ENCODE peak calls at places on chromosomes 7 and 10, in eight cellular contexts. W is T1000, I is RWPE1, X is renal cortical epithelial cell, N is GM10248, O is ovary, H is amniotic stem cell, R is brain pericyte. J is an unnamed sample.

GRCh38 chr7:5701085-5701914 is 80.2 kb downstream of the RNF216 start:
- DNase-seq in R (no peak), X (peak), I (no peak), H (no peak), O (no peak), N (peak), W (no peak), J (peak)

GRCh38 chr7:116454377-116454776 is 45.2 kb upstream of the CAV2 start:
- DNase-seq in O (no peak), H (no peak), W (no peak), X (no peak), I (no peak), N (no peak), R (no peak), J (no peak)

GRCh38 chr10:132430861-132431271 is 33.9 kb downstream of the PWWP2B start:
- DNase-seq in N (no peak), O (no peak), X (no peak), H (no peak), I (no peak), W (no peak), R (no peak), J (no peak)

GRCh38 chr7:41224063-41224763 is 478.7 kb downstream of the INHBA start:
- DNase-seq in H (no peak), R (no peak), I (peak), N (no peak), W (no peak), X (peak), O (no peak), J (peak)

GRCh38 chr7:129780257-129781127 is 169.0 kb downstream of the NRF1 start:
- DNase-seq in H (no peak), I (peak), O (no peak), X (peak), W (peak), R (no peak), N (peak), J (peak)

GRCh38 chr7:85734823-85735222 is 548.0 kb upstream of the SEMA3D start:
- DNase-seq in I (no peak), H (no peak), N (no peak), W (no peak), O (no peak), R (no peak), X (no peak), J (no peak)

GRCh38 chr7:20350518-20350951 is 19.8 kb downstream of the ITGB8 start:
- DNase-seq in W (no peak), H (no peak), X (peak), N (no peak), R (no peak), O (peak), I (no peak), J (no peak)

GRCh38 chr10:116770281-116770680 is 27.9 kb upstream of the HSPA12A start:
- DNase-seq in I (no peak), R (no peak), N (no peak), H (no peak), O (no peak), X (no peak), W (no peak), J (no peak)

GRCh38 chr7:135650831-135651573 is 11.3 kb upstream of the STMP1 start:
- DNase-seq in O (no peak), X (no peak), H (no peak), R (no peak), N (no peak), W (no peak), I (no peak), J (no peak)

GRCh38 chr10:120018695-120019094 is 126.2 kb downstream of the SEC23IP start:
- DNase-seq in I (no peak), H (no peak), N (no peak), W (no peak), R (no peak), X (no peak), O (no peak), J (no peak)

GRCh38 chr7:80699656-80700318 is 61.3 kb downstream of the CD36 start:
- DNase-seq in O (no peak), X (peak), N (no peak), H (no peak), I (no peak), R (no peak), W (no peak), J (no peak)

GRCh38 chr10:13673165-13673564 is 86.4 kb downstream of the PRPF18 start:
- DNase-seq in O (no peak), X (no peak), R (no peak), W (no peak), I (no peak), H (no peak), N (no peak), J (no peak)

J was measured in bronchial epithelial cell.